ENCODE peak calls at places on chromosomes 7 and 10, in five cellular contexts. L is ovary, C is cardiac muscle cell, D is upper lobe of left lung, R is heart right ventricle. K is an unnamed sample.

GRCh38 chr7:51070163-51070562 is 246.4 kb downstream of the COBL start:
- DNase-seq in L (no peak), C (no peak), D (no peak), R (no peak), K (no peak)

GRCh38 chr7:140005754-140006503 is 56.8 kb downstream of the PARP12 start:
- DNase-seq in L (no peak), C (peak), D (no peak), R (no peak), K (no peak)

GRCh38 chr10:103076996-103077395 is 116.1 kb downstream of the NT5C2 start:
- DNase-seq in L (no peak), C (no peak), D (no peak), R (no peak), K (no peak)

GRCh38 chr7:137001041-137001440 is 132.6 kb downstream of the CHRM2 start:
- DNase-seq in L (no peak), C (no peak), D (no peak), R (no peak), K (no peak)

GRCh38 chr10:109592391-109592790 is 330.9 kb downstream of the XPNPEP1 start:
- DNase-seq in L (no peak), C (no peak), D (no peak), R (no peak), K (no peak)

GRCh38 chr10:119652361-119652760 is 1.2 kb downstream of the BAG3 start:
- DNase-seq in L (no peak), C (peak), D (no peak), R (no peak), K (no peak)

GRCh38 chr7:49631071-49631826 is 142.2 kb upstream of the VWC2 start:
- DNase-seq in L (no peak), C (peak), D (no peak), R (no peak), K (no peak)

GRCh38 chr7:101287032-101287431 is 34.6 kb downstream of the IFT22 start:
- DNase-seq in L (no peak), C (no peak), D (peak), R (no peak), K (no peak)

GRCh38 chr10:133041101-133041500 is 46.6 kb upstream of the ADGRA1 start:
- DNase-seq in L (no peak), C (no peak), D (no peak), R (no peak), K (no peak)

GRCh38 chr10:7444576-7445226 is 33.9 kb upstream of the SFMBT2 start:
- DNase-seq in L (no peak), C (no peak), D (no peak), R (no peak), K (no peak)

GRCh38 chr10:2913531-2913930 is 153.8 kb upstream of the PFKP start:
- DNase-seq in L (no peak), C (no peak), D (no peak), R (no peak), K (no peak)

GRCh38 chr10:71083457-71083975 is 128.9 kb upstream of the UNC5B start:
- DNase-seq in L (no peak), C (no peak), D (peak), R (no peak), K (no peak)

GRCh38 chr10:92691042-92691590 is 1.4 kb downstream of the HHEX start:
- DNase-seq in L (no peak), C (no peak), D (peak), R (peak), K (no peak)
- H3K4me3 ChIP-seq in L (no peak), C (no peak), D (peak), R (peak), K (peak)

GRCh38 chr7:127546313-127546712 is 39.1 kb downstream of the GCC1 start:
- DNase-seq in L (no peak), C (no peak), D (no peak), R (no peak), K (no peak)

GRCh38 chr7:127551941-127552340 is 33.5 kb downstream of the GCC1 start:
- DNase-seq in L (no peak), C (no peak), D (no peak), R (no peak), K (no peak)

GRCh38 chr7:127550247-127550646 is 35.1 kb downstream of the GCC1 start:
- DNase-seq in L (no peak), C (no peak), D (no peak), R (no peak), K (no peak)
- TF ChIP-seq CTCF in L (no peak), C (peak), D (no peak), R (no peak), K (no peak)

GRCh38 chr7:152924826-152925411 is 165.4 kb downstream of the ACTR3B start:
- DNase-seq in L (no peak), C (no peak), D (no peak), R (no peak), K (peak)
- H3K4me3 ChIP-seq in L (peak), C (peak), D (peak), R (peak), K (peak)

DNA sequence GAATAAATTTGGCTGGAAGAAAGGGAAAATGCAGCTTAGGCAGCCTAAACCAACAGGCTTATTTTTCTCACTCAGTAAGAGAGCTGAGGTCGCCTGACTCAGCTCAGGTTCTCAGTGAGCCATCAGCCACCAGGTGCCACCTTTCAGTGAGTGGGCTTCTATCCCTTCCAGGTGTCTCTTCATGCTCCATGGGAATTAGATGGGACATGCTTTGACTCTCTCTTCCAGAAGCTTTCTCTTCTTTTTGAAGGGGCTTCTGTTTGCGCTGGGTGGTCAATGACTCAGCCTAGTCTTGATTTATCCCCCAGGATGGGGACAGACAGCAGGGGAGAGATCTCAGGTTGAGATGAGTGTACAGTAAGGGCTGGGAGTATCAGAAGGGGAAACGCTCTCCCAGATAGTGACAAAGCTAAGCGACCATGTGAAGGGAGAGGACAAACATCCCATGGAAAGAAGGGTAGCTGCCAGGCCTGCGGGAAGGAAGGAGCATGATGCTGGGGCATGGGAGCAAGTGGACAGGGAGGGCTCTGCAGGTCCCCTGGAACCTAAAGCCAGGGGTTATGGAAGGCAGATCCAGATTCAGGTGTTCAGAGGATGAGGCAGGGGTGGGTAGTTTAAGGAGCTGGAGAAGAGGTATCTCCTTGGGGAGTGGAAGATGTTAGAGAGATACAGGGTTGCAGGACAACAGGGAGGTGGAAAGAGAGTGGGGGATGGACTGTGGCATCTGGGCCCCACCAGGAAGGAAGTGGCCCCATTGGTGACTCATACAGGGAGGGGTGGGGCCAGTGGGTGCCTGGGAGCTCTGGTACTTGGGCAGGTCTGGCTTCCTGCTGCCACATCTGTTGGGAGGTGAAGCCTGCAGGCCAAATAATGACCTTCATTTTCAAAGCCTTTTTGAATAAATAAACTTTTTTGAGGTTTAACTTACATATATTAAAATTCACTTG is 32.5 kb downstream of the OGDH start:
- DNase-seq in L (peak), C (no peak), D (peak), R (peak), K (no peak)
- TF ChIP-seq CTCF in L (no peak), C (no peak), D (no peak), R (peak), K (no peak)

GRCh38 chr7:5598769-5599371 is 175.2 kb upstream of the TNRC18 start:
- DNase-seq in L (no peak), C (peak), D (no peak), R (no peak), K (no peak)
- H3K4me3 ChIP-seq in L (no peak), C (no peak), D (no peak), R (no peak), K (no peak)

GRCh38 chr10:31709028-31709427 is 219.6 kb downstream of the ARHGAP12 start:
- DNase-seq in L (no peak), C (no peak), D (no peak), R (no peak), K (no peak)
- TF ChIP-seq CTCF in L (no peak), C (no peak), D (no peak), R (peak), K (no peak)

GRCh38 chr7:117871401-117871777 is 1.9 kb downstream of the CTTNBP2 start:
- DNase-seq in L (no peak), C (no peak), D (no peak), R (no peak), K (no peak)
- H3K4me3 ChIP-seq in L (peak), C (peak), D (no peak), R (no peak), K (no peak)

GRCh38 chr7:70504254-70504653 is 627.7 kb upstream of the GALNT17 start:
- DNase-seq in L (no peak), C (peak), D (no peak), R (no peak), K (no peak)

GRCh38 chr7:70502117-70502516 is 629.8 kb upstream of the GALNT17 start:
- DNase-seq in L (no peak), C (no peak), D (no peak), R (no peak), K (no peak)

GRCh38 chr7:70505468-70505867 is 626.5 kb upstream of the GALNT17 start:
- DNase-seq in L (no peak), C (no peak), D (no peak), R (no peak), K (no peak)

GRCh38 chr7:70505886-70506285 is 626.1 kb upstream of the GALNT17 start:
- DNase-seq in L (no peak), C (no peak), D (no peak), R (no peak), K (no peak)

DNA sequence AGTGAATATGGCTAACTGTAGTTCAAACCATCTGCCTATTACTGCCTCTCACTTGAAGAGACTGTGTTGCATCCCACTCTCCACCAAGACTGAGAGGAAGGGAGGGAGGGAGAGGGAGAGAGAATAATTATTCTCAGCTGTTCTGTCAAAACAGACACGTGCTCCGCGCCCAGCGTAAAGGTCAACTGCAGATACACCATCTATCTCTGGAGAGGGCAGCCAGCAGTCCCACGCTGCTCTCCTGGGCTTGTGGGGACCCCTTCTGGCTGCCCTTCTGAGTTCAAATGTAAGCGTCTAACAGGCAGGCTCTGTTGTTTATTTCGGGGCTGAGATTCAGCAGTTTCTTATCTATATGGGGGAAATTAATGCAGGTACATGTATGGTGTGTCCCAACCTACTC is 625.5 kb upstream of the GALNT17 start:
- DNase-seq in L (no peak), C (peak), D (no peak), R (no peak), K (no peak)
- TF ChIP-seq CTCF in L (no peak), C (no peak), D (no peak), R (peak), K (no peak)